ENCODE peak calls at places on chromosomes 6 and 20, in seven cellular contexts. J is activated T-cell treated with anti-CD3 and anti-CD28 coated beads for 1 hour; I is NCI-H1105 treated with DMSO at 0.1 percent for 48 hours; M is glutamatergic neuron; T is WTC11; W is DMS79 treated with DMSO at 0.1 percent for 48 hours; X is stimulated activated CD8-positive, alpha-beta memory T cell treated with anti-CD3 and anti-CD28 coated beads, Interleukin-2, amount 100 ng/mL, for 1 hour. V is an unnamed sample.

GRCh38 chr6:22221211-22221610 is 75.6 kb downstream of the PRL start:
- DNase-seq in J (no peak), I (no peak), M (no peak), T (no peak), W (no peak), X (no peak), V (no peak)

GRCh38 chr6:143583542-143584330 is 72.2 kb upstream of the FUCA2 start:
- DNase-seq in J (no peak), I (no peak), M (no peak), T (no peak), W (no peak), X (no peak), V (no peak)

GRCh38 chr6:101597711-101598110 is 204.2 kb downstream of the GRIK2 start:
- DNase-seq in J (no peak), I (no peak), M (no peak), T (no peak), W (no peak), X (no peak), V (no peak)

GRCh38 chr6:139903411-139904157 is 529.1 kb upstream of the CITED2 start:
- DNase-seq in J (no peak), I (no peak), M (no peak), T (no peak), W (no peak), X (no peak), V (no peak)

GRCh38 chr6:54801669-54802068 is 44.9 kb upstream of the FAM83B start:
- DNase-seq in J (no peak), I (no peak), M (no peak), T (no peak), W (no peak), X (no peak), V (no peak)

GRCh38 chr6:13453771-13454251 is 33.6 kb downstream of the GFOD1 start:
- DNase-seq in J (no peak), I (peak; percentile 55), M (no peak), T (no peak), W (no peak), X (no peak), V (no peak)

GRCh38 chr20:48326434-48326691 is 501.4 kb downstream of the PREX1 start:
- DNase-seq in J (no peak), I (no peak), M (no peak), T (no peak), W (no peak), X (no peak), V (no peak)

GRCh38 chr20:24754691-24755090 is 194.4 kb upstream of the CST7 start:
- DNase-seq in J (no peak), I (no peak), M (no peak), T (no peak), W (no peak), X (no peak), V (no peak)

GRCh38 chr6:10884245-10884972 is 2.4 kb upstream of the SYCP2L start:
- DNase-seq in J (no peak), I (no peak), M (no peak), T (no peak), W (no peak), X (no peak), V (peak; percentile 32)

GRCh38 chr6:116557863-116558262 is 4.3 kb downstream of the CALHM4 start:
- DNase-seq in J (no peak), I (peak; percentile 82), M (no peak), T (no peak), W (peak; percentile 87), X (no peak), V (peak; percentile 36)

GRCh38 chr6:44572346-44572745 is 184.8 kb downstream of the CDC5L start:
- DNase-seq in J (no peak), I (no peak), M (no peak), T (no peak), W (no peak), X (no peak), V (no peak)

GRCh38 chr6:100296810-100297544 is 167.7 kb downstream of the SIM1 start:
- DNase-seq in J (no peak), I (peak; percentile 11), M (no peak), T (no peak), W (no peak), X (no peak), V (no peak)

GRCh38 chr6:138162104-138162946 is 586 bp downstream of the ARFGEF3 start:
- DNase-seq in J (no peak), I (peak; percentile 53), M (peak; percentile 53), T (peak; percentile 42), W (peak; percentile 78), X (no peak), V (peak; percentile 83)

GRCh38 chr6:126181890-126182289 is 158.0 kb upstream of the CENPW start:
- DNase-seq in J (no peak), I (no peak), M (no peak), T (no peak), W (no peak), X (no peak), V (no peak)

V was measured in retina.